ENCODE peak calls at places on chromosomes 3 and 15, in four cellular contexts. K is heart right ventricle, S is fibroblast of mammary gland, U is upper lobe of left lung. W is an unnamed sample.

GRCh38 chr15:70974004-70974832 is 81.6 kb downstream of the LRRC49 start:
- DNase-seq in K (no peak), S (peak), U (no peak), W (peak)

GRCh38 chr3:15541371-15541770 is 19.9 kb upstream of the COLQ start:
- DNase-seq in U (no peak), S (no peak), K (no peak), W (no peak)

GRCh38 chr15:41746802-41747201 is 27.5 kb upstream of the MAPKBP1 start:
- DNase-seq in K (no peak), S (peak), U (no peak), W (peak)

GRCh38 chr3:188727052-188727451 is 444.7 kb upstream of the TPRG1 start:
- DNase-seq in K (no peak), U (no peak), S (no peak), W (no peak)

GRCh38 chr3:33900809-33901505 is 102.5 kb downstream of the PDCD6IP start:
- DNase-seq in S (no peak), K (no peak), U (no peak), W (no peak)

GRCh38 chr15:76138436-76138835 is 78.7 kb downstream of the TMEM266 start:
- DNase-seq in K (no peak), S (no peak), U (no peak), W (no peak)

GRCh38 chr3:138457863-138458735 is 23.7 kb downstream of the ESYT3 start:
- DNase-seq in S (no peak), K (no peak), U (peak), W (no peak)

GRCh38 chr15:95557226-95558046 is 773.1 kb upstream of the NR2F2 start:
- DNase-seq in S (peak), K (no peak), U (no peak), W (peak)

GRCh38 chr15:53297828-53298227 is 461.6 kb downstream of the WDR72 start:
- DNase-seq in S (no peak), U (no peak), K (no peak), W (no peak)

GRCh38 chr3:112778298-112779008 is 68.2 kb downstream of the CD200R1L start:
- DNase-seq in U (no peak), S (peak), K (no peak), W (peak)

GRCh38 chr15:59531066-59531465 is 80.5 kb upstream of the GCNT3 start:
- DNase-seq in U (no peak), K (no peak), S (no peak), W (no peak)

GRCh38 chr15:69552057-69552815 is 99.6 kb downstream of the RPLP1 start:
- DNase-seq in S (no peak), U (no peak), K (no peak), W (no peak)

GRCh38 chr3:29334652-29335189 is 53.9 kb downstream of the RBMS3 start:
- DNase-seq in K (no peak), U (no peak), S (no peak), W (no peak)

GRCh38 chr3:109132801-109133473 is 3.6 kb upstream of the C3orf85 start:
- DNase-seq in U (no peak), S (no peak), K (no peak), W (peak)

GRCh38 chr3:191329654-191330308 is 545 bp downstream of the UTS2B start:
- DNase-seq in U (peak), K (peak), S (peak), W (peak)

GRCh38 chr15:40344631-40345120 is 3.9 kb upstream of the CCDC9B start:
- DNase-seq in K (peak), S (peak), U (peak), W (peak)

GRCh38 chr15:22949074-22949547 is 31.1 kb downstream of the CYFIP1 start:
- DNase-seq in K (peak), S (peak), U (peak), W (peak)

GRCh38 chr3:128463771-128464170 is 2.9 kb downstream of the DNAJB8 start:
- DNase-seq in K (no peak), S (no peak), U (no peak), W (no peak)

GRCh38 chr15:100333236-100333635 is 8.5 kb downstream of the ADAMTS17 start:
- DNase-seq in K (no peak), S (no peak), U (no peak), W (no peak)

GRCh38 chr3:141242035-141242721 is 10.6 kb downstream of the PXYLP1 start:
- DNase-seq in S (peak), U (no peak), K (no peak), W (peak)

GRCh38 chr3:197575362-197575761 is 19.6 kb upstream of the BDH1 start:
- DNase-seq in S (no peak), U (no peak), K (no peak), W (no peak)

GRCh38 chr3:185595520-185595919 is 9.4 kb downstream of the SENP2 start:
- DNase-seq in U (no peak), K (no peak), S (no peak), W (no peak)

GRCh38 chr3:71973337-71974030 is 188.5 kb upstream of the PROK2 start:
- DNase-seq in U (no peak), K (peak), S (no peak), W (no peak)

GRCh38 chr3:152399374-152399773 is 130.6 kb downstream of the MBNL1 start:
- DNase-seq in U (no peak), K (no peak), S (peak), W (peak)

GRCh38 chr3:122892118-122892517 is 97.2 kb downstream of the SLC49A4 start:
- DNase-seq in K (no peak), S (no peak), U (no peak), W (no peak)

GRCh38 chr3:157156844-157157635 is 2.9 kb downstream of the CCNL1 start:
- DNase-seq in U (no peak), K (no peak), S (no peak), W (peak)

GRCh38 chr3:130242850-130243569 is 102.5 kb upstream of the COL6A5 start:
- DNase-seq in K (no peak), U (no peak), S (peak), W (peak)
- TF ChIP-seq CTCF in K (peak), U (peak), S (peak), W (no peak)

GRCh38 chr3:39150170-39150802 is 3.1 kb downstream of the CSRNP1 start:
- DNase-seq in S (no peak), U (no peak), K (no peak), W (no peak)
- TF ChIP-seq CTCF in S (no peak), U (peak), K (no peak), W (peak)

GRCh38 chr15:26711445-26711844 is 61.4 kb downstream of the GABRB3 start:
- DNase-seq in K (no peak), U (no peak), S (no peak), W (no peak)
- TF ChIP-seq CTCF in K (no peak), U (no peak), S (no peak), W (no peak)

DNA sequence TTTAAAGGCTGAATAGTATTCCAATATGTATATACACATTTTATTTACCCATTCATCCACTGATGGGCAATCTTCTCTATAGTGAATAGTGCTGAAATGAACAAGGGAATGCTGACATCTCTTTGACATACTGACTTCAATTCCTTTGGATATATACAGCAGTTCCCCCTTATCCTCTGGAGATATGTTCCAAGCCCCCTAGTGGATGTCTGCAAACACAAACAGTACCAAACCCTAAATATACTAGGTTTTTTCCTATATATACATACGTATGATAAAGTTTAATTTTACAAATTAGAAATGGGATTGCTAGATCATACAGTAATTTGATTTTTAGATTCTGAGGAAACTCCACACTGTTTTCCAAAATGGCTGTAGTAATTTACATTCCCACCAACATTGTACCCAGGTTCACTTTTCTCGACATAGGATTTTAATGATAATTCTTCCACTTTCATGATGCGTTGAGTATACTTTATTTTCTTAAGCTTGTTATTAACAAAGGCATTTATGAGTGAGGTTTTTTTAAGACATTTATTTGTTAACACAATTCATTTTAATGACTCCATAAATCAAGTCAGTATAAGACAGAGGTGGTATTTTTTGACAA is 38.2 kb downstream of the VPS13C start:
- DNase-seq in K (no peak), U (no peak), S (peak), W (no peak)
- TF ChIP-seq CTCF in K (no peak), U (no peak), S (peak), W (peak)

DNA sequence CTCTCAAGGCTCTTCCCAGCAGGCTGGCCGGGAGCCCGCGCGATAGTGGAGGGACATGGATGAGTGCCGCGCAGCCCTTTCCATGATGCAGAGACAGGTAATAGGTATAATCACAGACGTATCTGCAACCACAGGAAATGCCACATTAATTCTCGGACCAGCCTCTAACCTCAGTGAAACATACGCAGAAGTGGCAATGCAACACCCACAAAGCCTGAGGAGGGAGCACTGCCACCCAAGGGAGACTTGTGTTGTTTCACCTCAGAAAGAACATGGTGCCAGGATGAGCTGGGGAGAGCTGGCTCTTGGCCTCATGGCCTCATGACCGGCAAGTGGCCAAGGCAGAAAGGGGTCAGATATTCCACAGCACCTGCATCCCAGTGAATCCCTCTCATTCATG is 39.0 kb downstream of the PGPEP1L start:
- DNase-seq in S (no peak), U (peak), K (no peak), W (no peak)
- TF ChIP-seq CTCF in S (no peak), U (no peak), K (no peak), W (no peak)

GRCh38 chr3:16721494-16721893 is 116.3 kb upstream of the DAZL start:
- DNase-seq in K (no peak), U (no peak), S (no peak), W (no peak)
- TF ChIP-seq CTCF in K (no peak), U (no peak), S (no peak), W (no peak)

GRCh38 chr15:45618813-45619212 is 16.0 kb upstream of the SQOR start:
- DNase-seq in U (no peak), S (no peak), K (no peak), W (no peak)
- TF ChIP-seq CTCF in U (no peak), S (no peak), K (no peak), W (no peak)